ENCODE peak calls at places on chromosomes 3 and 15, in six cellular contexts. Z is memory B cell; A is left colon; I is glomerular endothelial cell; E is activated CD8-positive, alpha-beta memory T cell treated with anti-CD3 and anti-CD28 coated beads for 4 hours; M is neural crest cell. W is an unnamed sample.

GRCh38 chr3:7461202-7461825 is 600.4 kb downstream of the GRM7 start:
- DNase-seq in Z (no peak), I (no peak), M (no peak), E (no peak), A (no peak), W (no peak)

GRCh38 chr15:33140326-33140725 is 54.2 kb downstream of the FMN1 start:
- DNase-seq in M (no peak), E (no peak), I (no peak), Z (no peak), A (no peak), W (no peak)

GRCh38 chr3:134711284-134711683 is 60.5 kb upstream of the KY start:
- DNase-seq in Z (no peak), I (no peak), A (no peak), M (no peak), E (no peak), W (no peak)

GRCh38 chr3:171113716-171114115 is 87.2 kb upstream of the SLC2A2 start:
- DNase-seq in M (no peak), E (no peak), I (no peak), Z (no peak), A (no peak), W (no peak)

GRCh38 chr3:18751514-18751913 is 326.4 kb upstream of the SATB1 start:
- DNase-seq in E (no peak), M (no peak), I (no peak), Z (no peak), A (no peak), W (no peak)

GRCh38 chr3:40258555-40258954 is 51.0 kb upstream of the EIF1B start:
- DNase-seq in I (no peak), A (no peak), Z (no peak), M (no peak), E (no peak), W (no peak)

GRCh38 chr15:64634576-64635485 is 140.6 kb downstream of the RBPMS2 start:
- DNase-seq in Z (no peak), M (peak; percentile 19), A (no peak), E (no peak), I (peak; percentile 36), W (peak; percentile 34)

GRCh38 chr3:34312684-34313083 is 514.3 kb downstream of the PDCD6IP start:
- DNase-seq in E (no peak), Z (no peak), M (no peak), A (no peak), I (no peak), W (no peak)

W was measured in central memory CD8-positive, alpha-beta T cell.